ENCODE peak calls at places on chromosomes 11 and 22, in five cellular contexts. One of them, this sample, is unnamed.

GRCh38 chr11:76615950-76616349 is 54.6 kb downstream of the LRRC32 start:
- DNase-seq in cardiac fibroblast: peak
- DNase-seq in spleen: peak
- DNase-seq in astrocyte of the spinal cord: peak
- DNase-seq in HCT116: no peak
- DNase-seq in this sample: no peak

GRCh38 chr22:24532075-24532474 is 22.9 kb downstream of the GUCD1 start:
- DNase-seq in cardiac fibroblast: no peak
- DNase-seq in spleen: no peak
- DNase-seq in astrocyte of the spinal cord: no peak
- DNase-seq in HCT116: no peak
- DNase-seq in this sample: no peak

GRCh38 chr11:12249590-12250260 is 127.6 kb upstream of the PARVA start:
- DNase-seq in cardiac fibroblast: peak
- DNase-seq in spleen: no peak
- DNase-seq in astrocyte of the spinal cord: no peak
- DNase-seq in HCT116: no peak
- DNase-seq in this sample: no peak

GRCh38 chr11:127733552-127733951 is 733.0 kb upstream of the KIRREL3 start:
- DNase-seq in cardiac fibroblast: no peak
- DNase-seq in spleen: no peak
- DNase-seq in astrocyte of the spinal cord: no peak
- DNase-seq in HCT116: no peak
- DNase-seq in this sample: no peak

GRCh38 chr11:65493367-65494176 is 5.3 kb upstream of the MALAT1 start:
- DNase-seq in cardiac fibroblast: peak
- DNase-seq in spleen: no peak
- DNase-seq in astrocyte of the spinal cord: peak
- DNase-seq in HCT116: peak
- DNase-seq in this sample: no peak

GRCh38 chr11:81907996-81908395 is 825.7 kb downstream of the FAM181B start:
- DNase-seq in cardiac fibroblast: no peak
- DNase-seq in spleen: no peak
- DNase-seq in astrocyte of the spinal cord: peak
- DNase-seq in HCT116: no peak
- DNase-seq in this sample: no peak

GRCh38 chr11:58028687-58029411 is 1.9 kb upstream of the OR6Q1 start:
- DNase-seq in cardiac fibroblast: peak
- DNase-seq in spleen: no peak
- DNase-seq in astrocyte of the spinal cord: peak
- DNase-seq in HCT116: no peak
- DNase-seq in this sample: no peak

GRCh38 chr11:497565-498296 is 9.3 kb downstream of the RNH1 start:
- DNase-seq in cardiac fibroblast: no peak
- DNase-seq in spleen: no peak
- DNase-seq in astrocyte of the spinal cord: no peak
- DNase-seq in HCT116: no peak
- DNase-seq in this sample: no peak

GRCh38 chr11:122843281-122844150 is 5.2 kb downstream of the CRTAM start:
- DNase-seq in cardiac fibroblast: no peak
- DNase-seq in spleen: no peak
- DNase-seq in astrocyte of the spinal cord: no peak
- DNase-seq in HCT116: no peak
- DNase-seq in this sample: peak

GRCh38 chr11:72828081-72828567 is 13.9 kb downstream of the ATG16L2 start:
- DNase-seq in cardiac fibroblast: no peak
- DNase-seq in spleen: no peak
- DNase-seq in astrocyte of the spinal cord: peak
- DNase-seq in HCT116: no peak
- DNase-seq in this sample: peak

GRCh38 chr22:35996596-35996995 is 32.0 kb downstream of the RBFOX2 start:
- DNase-seq in cardiac fibroblast: no peak
- DNase-seq in spleen: no peak
- DNase-seq in astrocyte of the spinal cord: no peak
- DNase-seq in HCT116: no peak
- DNase-seq in this sample: no peak

GRCh38 chr22:21643533-21644357 is 1.6 kb downstream of the SDF2L1 start:
- DNase-seq in cardiac fibroblast: no peak
- DNase-seq in spleen: no peak
- DNase-seq in astrocyte of the spinal cord: no peak
- DNase-seq in HCT116: no peak
- DNase-seq in this sample: no peak
- H3K4me3 ChIP-seq in cardiac fibroblast: peak
- H3K4me3 ChIP-seq in spleen: no peak
- H3K4me3 ChIP-seq in astrocyte of the spinal cord: no peak
- H3K4me3 ChIP-seq in HCT116: peak
- H3K4me3 ChIP-seq in this sample: peak

GRCh38 chr11:45017329-45017728 is 66.6 kb upstream of the TP53I11 start:
- DNase-seq in cardiac fibroblast: no peak
- DNase-seq in spleen: no peak
- DNase-seq in astrocyte of the spinal cord: no peak
- DNase-seq in HCT116: no peak
- DNase-seq in this sample: no peak
- TF ChIP-seq CTCF in cardiac fibroblast: peak
- TF ChIP-seq CTCF in spleen: no peak
- TF ChIP-seq CTCF in astrocyte of the spinal cord: no peak
- TF ChIP-seq CTCF in HCT116: peak
- TF ChIP-seq CTCF in this sample: no peak

GRCh38 chr11:125454047-125454446 is 42.0 kb downstream of the FEZ1 start:
- DNase-seq in cardiac fibroblast: no peak
- DNase-seq in spleen: no peak
- DNase-seq in astrocyte of the spinal cord: no peak
- DNase-seq in HCT116: no peak
- DNase-seq in this sample: no peak

GRCh38 chr11:125452125-125452470 is 44.0 kb downstream of the FEZ1 start:
- DNase-seq in cardiac fibroblast: no peak
- DNase-seq in spleen: no peak
- DNase-seq in astrocyte of the spinal cord: no peak
- DNase-seq in HCT116: no peak
- DNase-seq in this sample: no peak

GRCh38 chr11:125448136-125448535 is 47.9 kb downstream of the FEZ1 start:
- DNase-seq in cardiac fibroblast: peak
- DNase-seq in spleen: no peak
- DNase-seq in astrocyte of the spinal cord: peak
- DNase-seq in HCT116: peak
- DNase-seq in this sample: no peak

GRCh38 chr11:125449586-125449985 is 46.5 kb downstream of the FEZ1 start:
- DNase-seq in cardiac fibroblast: no peak
- DNase-seq in spleen: no peak
- DNase-seq in astrocyte of the spinal cord: no peak
- DNase-seq in HCT116: no peak
- DNase-seq in this sample: no peak

GRCh38 chr11:125451400-125452124 is 44.5 kb downstream of the FEZ1 start:
- DNase-seq in cardiac fibroblast: peak
- DNase-seq in spleen: no peak
- DNase-seq in astrocyte of the spinal cord: no peak
- DNase-seq in HCT116: no peak
- DNase-seq in this sample: no peak
- H3K4me3 ChIP-seq in cardiac fibroblast: no peak
- H3K4me3 ChIP-seq in spleen: no peak
- H3K4me3 ChIP-seq in astrocyte of the spinal cord: no peak
- H3K4me3 ChIP-seq in HCT116: no peak
- H3K4me3 ChIP-seq in this sample: no peak

GRCh38 chr11:66743271-66743968 is 14.4 kb upstream of the SPTBN2 start:
- DNase-seq in cardiac fibroblast: no peak
- DNase-seq in spleen: no peak
- DNase-seq in astrocyte of the spinal cord: no peak
- DNase-seq in HCT116: no peak
- DNase-seq in this sample: no peak

GRCh38 chr11:66745356-66746235 is 16.6 kb upstream of the SPTBN2 start:
- DNase-seq in cardiac fibroblast: no peak
- DNase-seq in spleen: peak
- DNase-seq in astrocyte of the spinal cord: no peak
- DNase-seq in HCT116: no peak
- DNase-seq in this sample: peak

GRCh38 chr11:66749091-66749490 is 20.1 kb upstream of the SPTBN2 start:
- DNase-seq in cardiac fibroblast: no peak
- DNase-seq in spleen: no peak
- DNase-seq in astrocyte of the spinal cord: peak
- DNase-seq in HCT116: no peak
- DNase-seq in this sample: no peak

GRCh38 chr11:66747480-66747879 is 18.5 kb upstream of the SPTBN2 start:
- DNase-seq in cardiac fibroblast: no peak
- DNase-seq in spleen: no peak
- DNase-seq in astrocyte of the spinal cord: no peak
- DNase-seq in HCT116: no peak
- DNase-seq in this sample: no peak

DNA sequence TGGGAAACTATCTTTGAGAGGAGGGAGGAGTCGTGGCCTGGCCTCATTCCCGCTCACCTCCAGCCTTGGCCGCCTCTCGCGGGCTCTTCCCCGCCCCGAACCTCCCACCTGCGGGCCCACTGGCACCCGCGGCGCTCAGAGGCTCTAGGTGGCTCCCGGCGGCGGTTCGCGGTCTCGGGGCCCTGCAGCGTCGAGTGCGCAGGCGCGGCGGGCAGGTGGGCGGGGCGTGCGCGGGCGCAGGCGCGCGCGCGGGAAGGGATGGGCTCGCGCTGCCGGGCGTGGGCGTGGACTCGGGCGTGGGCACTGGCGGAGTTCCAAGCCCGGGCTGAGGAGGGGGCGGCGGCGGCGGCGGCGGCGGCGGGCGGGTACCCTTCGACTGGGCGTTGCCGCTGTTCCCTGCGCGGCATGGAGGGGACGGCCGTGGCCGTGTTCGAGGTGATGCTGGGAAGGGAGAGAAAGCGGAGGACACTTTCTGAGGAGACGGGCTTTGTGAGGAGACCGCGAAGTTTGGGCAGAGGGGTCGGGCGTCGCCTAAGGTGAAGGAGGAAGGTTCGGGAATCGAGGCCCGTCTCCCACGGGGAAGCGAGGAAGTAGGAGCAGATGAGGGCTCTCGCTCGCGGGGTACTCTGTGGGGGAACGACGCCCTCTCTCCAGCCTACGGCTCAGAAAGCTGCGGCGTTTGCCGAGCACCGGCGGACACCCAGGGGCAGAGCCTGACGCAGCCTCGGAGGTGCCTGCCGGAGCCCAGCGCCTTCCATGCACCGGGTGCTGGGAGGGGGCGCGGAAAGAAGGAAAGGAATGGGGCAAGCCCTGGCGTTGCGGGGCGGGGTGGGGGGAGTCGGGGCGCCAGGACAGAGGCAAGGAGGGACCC is 15.7 kb upstream of the SPTBN2 start:
- DNase-seq in cardiac fibroblast: peak
- DNase-seq in spleen: peak
- DNase-seq in astrocyte of the spinal cord: peak
- DNase-seq in HCT116: peak
- DNase-seq in this sample: peak
- TF ChIP-seq CTCF in cardiac fibroblast: no peak
- TF ChIP-seq CTCF in spleen: no peak
- TF ChIP-seq CTCF in astrocyte of the spinal cord: no peak
- TF ChIP-seq CTCF in HCT116: no peak
- TF ChIP-seq CTCF in this sample: no peak